ENCODE peak calls at places on chromosome 4, in seven cellular contexts. R, I, Z, G, C, L and N are unnamed samples.

GRCh38 chr4:82618321-82618720 is 56.5 kb upstream of the TMEM150C start:
- DNase-seq in Z (no peak), G (no peak), C (no peak), L (no peak), R (no peak), I (no peak), N (no peak)

GRCh38 chr4:141329174-141329569 is 108.5 kb downstream of the ZNF330 start:
- DNase-seq in R (no peak), L (no peak), C (no peak), I (no peak), Z (no peak), G (no peak), N (no peak)

GRCh38 chr4:151730003-151730559 is 30.7 kb downstream of the GATB start:
- DNase-seq in I (no peak), G (no peak), C (peak; percentile 41), R (no peak), L (no peak), Z (no peak), N (no peak)

GRCh38 chr4:159272341-159273125 is 169.7 kb downstream of the RAPGEF2 start:
- DNase-seq in R (no peak), G (no peak), Z (no peak), I (no peak), C (no peak), L (no peak), N (no peak)

GRCh38 chr4:184165291-184165690 is 52.4 kb downstream of the ENPP6 start:
- DNase-seq in C (no peak), Z (no peak), I (no peak), R (no peak), L (no peak), G (no peak), N (no peak)

GRCh38 chr4:2673157-2673556 is 83.0 kb downstream of the TNIP2 start:
- DNase-seq in R (no peak), C (no peak), L (no peak), I (no peak), Z (peak; percentile 8), G (no peak), N (no peak)

GRCh38 chr4:148648599-148648998 is 206.4 kb upstream of the NR3C2 start:
- DNase-seq in G (no peak), I (no peak), L (no peak), Z (no peak), R (no peak), C (no peak), N (no peak)

GRCh38 chr4:144562019-144562740 is 83.8 kb upstream of the HHIP start:
- DNase-seq in Z (no peak), L (no peak), G (peak; percentile 3), C (no peak), I (no peak), R (no peak), N (peak; percentile 52)

GRCh38 chr4:94621491-94622080 is 136.2 kb upstream of the BMPR1B start:
- DNase-seq in L (no peak), Z (peak; percentile 28), R (no peak), C (no peak), I (no peak), G (no peak), N (no peak)

GRCh38 chr4:6986781-6987565 is 56.2 kb upstream of the TADA2B start:
- DNase-seq in C (peak; percentile 94), R (peak; percentile 96), Z (peak; percentile 81), I (peak; percentile 92), G (peak; percentile 95), L (peak; percentile 95), N (peak; percentile 97)

GRCh38 chr4:73609688-73610087 is 10.5 kb downstream of the RASSF6 start:
- DNase-seq in C (no peak), L (no peak), I (no peak), G (no peak), Z (peak; percentile 65), R (no peak), N (no peak)

GRCh38 chr4:8021796-8022195 is 82.1 kb upstream of the AFAP1 start:
- DNase-seq in G (no peak), R (no peak), C (no peak), I (no peak), Z (no peak), L (no peak), N (no peak)

GRCh38 chr4:7845493-7846124 is 94.1 kb downstream of the AFAP1 start:
- DNase-seq in G (no peak), I (no peak), Z (peak; percentile 19), C (no peak), R (no peak), L (no peak), N (no peak)

GRCh38 chr4:48706741-48707140 is 73.3 kb downstream of the FRYL start:
- DNase-seq in L (no peak), I (no peak), Z (peak; percentile 23), R (peak; percentile 35), G (no peak), C (no peak), N (no peak)

GRCh38 chr4:115110191-115111166 is 2.9 kb downstream of the NDST4 start:
- DNase-seq in L (no peak), G (no peak), I (no peak), Z (no peak), C (no peak), R (no peak), N (no peak)

GRCh38 chr4:78542373-78542772 is 9.2 kb upstream of the ANXA3 start:
- DNase-seq in Z (peak; percentile 30), L (no peak), R (no peak), I (no peak), G (no peak), C (no peak), N (no peak)

GRCh38 chr4:113365377-113365776 is 315.9 kb downstream of the ANK2 start:
- DNase-seq in G (no peak), Z (no peak), C (no peak), L (no peak), R (no peak), I (no peak), N (no peak)

GRCh38 chr4:117777721-117778120 is 256.6 kb upstream of the NDST3 start:
- DNase-seq in L (no peak), I (no peak), C (no peak), G (no peak), Z (no peak), R (no peak), N (no peak)

GRCh38 chr4:924107-925096 is 7.7 kb downstream of the GAK start:
- DNase-seq in R (no peak), Z (no peak), C (no peak), L (peak; percentile 72), I (no peak), G (no peak), N (no peak)

DNA sequence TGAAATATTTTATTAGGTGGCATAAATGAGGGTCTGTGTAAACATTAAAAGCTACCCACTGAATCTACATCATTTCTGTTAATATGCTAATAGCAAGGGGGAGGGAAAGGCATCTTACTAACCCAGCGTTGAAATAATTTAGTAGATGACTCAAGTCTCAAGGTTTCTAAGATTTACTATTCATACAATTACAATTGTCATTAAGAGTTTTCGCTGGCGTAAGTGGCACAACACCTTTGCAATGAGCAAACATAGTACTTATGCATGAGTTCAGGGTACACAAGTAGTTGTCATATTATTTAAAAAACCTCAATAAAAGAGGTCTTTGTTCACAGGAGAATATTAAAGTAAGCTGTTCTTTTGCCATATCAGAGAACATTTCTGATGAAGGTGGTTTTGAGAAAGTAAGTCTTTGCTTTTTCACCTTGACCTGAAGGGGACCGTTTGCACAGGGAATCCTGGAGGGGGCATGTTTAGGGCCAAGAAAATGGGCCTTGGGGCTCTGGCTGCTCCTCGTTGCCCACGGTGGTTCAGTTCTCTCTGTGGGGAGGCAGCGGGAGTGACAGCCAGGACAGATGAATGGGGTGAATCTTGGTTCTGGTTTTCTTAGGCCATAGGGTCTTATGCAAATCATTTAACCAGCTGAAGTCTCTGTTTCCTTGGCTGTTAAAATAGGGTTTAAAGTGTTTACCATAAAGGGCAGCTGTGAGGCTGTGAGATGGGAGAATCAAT is 4.4 kb upstream of the RHOH start:
- DNase-seq in I (no peak), Z (peak; percentile 16), G (no peak), R (no peak), C (no peak), L (peak; percentile 61), N (no peak)
- H3K4me1 ChIP-seq in I (no peaks in the 10 kb centered on the region), Z (peaks cover 70% of the 10 kb centered on the region), G (no peaks in the 10 kb centered on the region), R (peaks cover 55% of the 10 kb centered on the region), C (no peaks in the 10 kb centered on the region), L (no peaks in the 10 kb centered on the region), N (peaks cover 13% of the 10 kb centered on the region)

DNA sequence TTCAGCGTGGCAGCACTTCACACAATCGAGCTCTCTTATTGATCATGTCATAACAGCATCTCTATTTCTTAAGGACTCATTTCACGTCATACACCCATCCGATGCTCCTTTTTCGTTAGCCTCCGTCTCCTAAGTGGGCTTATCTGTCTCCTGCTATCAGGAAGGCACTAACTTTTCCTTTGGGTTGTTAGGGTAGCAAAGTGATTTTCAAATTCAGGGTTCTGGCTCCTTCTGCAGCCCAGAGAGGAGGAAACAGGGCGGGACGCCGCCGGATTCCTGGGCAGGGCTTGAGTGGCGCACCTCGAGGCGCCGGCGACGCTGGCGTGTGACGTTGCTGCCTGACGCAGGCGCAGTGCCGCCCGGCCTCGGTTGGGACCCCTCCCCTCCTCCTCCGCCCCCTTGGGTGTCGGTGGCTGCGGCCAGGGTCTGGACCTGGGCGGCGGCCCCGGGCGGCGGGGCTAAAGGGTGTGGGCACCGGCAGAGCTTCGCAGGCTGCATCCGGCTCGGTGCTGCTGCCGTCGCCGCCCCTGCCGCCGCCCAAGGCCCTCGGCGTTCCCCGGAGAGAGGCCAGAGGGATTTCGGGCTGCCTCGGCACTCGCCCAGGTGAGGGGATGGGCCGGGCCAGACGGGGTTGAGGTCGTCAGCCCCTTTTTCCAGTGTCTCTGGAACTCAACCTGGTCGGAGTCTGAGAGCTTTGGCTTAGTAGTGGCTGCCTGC is at the start of gene BLTP1:
- DNase-seq in C (peak; percentile 82), Z (peak; percentile 75), L (peak; percentile 86), R (peak; percentile 90), G (peak; percentile 92), I (peak; percentile 75), N (peak; percentile 94)
- TF ChIP-seq POLR2A in C (peak; percentile 73), Z (no peak), L (peak; percentile 57), R (no peak), G (peak; percentile 87), I (peak; percentile 79), N (peak; percentile 45)

DNA sequence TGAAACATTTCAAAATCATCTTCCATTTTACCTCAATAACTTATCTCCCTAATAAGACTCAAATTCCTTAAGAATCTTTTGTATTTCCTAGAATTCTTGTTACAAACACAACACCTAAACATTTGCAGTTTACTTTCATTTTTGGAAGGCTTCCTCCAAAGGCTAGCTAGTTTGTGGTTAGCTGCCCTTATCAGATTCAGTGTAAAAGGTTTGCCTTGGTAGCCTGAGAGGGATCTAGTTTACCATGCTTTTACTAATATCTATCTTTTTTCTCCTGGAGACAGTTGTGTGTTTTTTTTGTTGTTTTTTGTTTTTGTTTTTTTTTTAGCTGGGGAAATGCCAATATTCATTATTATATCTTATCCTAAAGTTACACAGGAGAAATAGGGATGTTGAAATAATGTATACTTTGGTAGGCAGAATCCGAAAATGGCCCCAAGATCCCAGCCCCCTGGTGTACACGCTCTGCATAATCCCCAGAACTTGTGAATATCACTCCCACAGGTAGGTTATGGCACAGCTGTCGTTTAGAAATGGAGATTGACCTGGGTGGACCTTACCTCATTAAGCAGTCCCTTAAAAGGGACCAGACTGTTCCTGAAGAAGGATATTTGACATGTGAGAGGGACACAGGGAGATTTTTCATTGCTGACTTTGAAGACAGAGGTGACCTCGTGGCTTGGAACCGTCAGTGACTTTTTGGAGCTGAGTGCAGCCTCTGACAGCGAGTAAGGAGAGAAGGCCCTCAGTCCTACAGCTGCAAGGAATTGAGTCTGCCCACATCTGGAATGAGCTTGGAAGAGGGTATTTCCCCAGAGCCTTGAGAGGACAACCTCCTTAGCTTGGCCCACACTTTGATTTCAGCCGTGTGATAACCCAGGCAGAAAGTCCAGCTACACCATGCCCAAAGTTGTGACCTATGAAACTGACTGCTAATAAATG is 33.4 kb downstream of the SEPTIN11 start:
- DNase-seq in G (no peak), R (no peak), L (no peak), C (no peak), Z (peak; percentile 8), I (no peak), N (no peak)
- H3K4me1 ChIP-seq in G (peaks cover 43% of the 10 kb centered on the region), R (peaks cover 82% of the 10 kb centered on the region), L (no peaks in the 10 kb centered on the region), C (no peaks in the 10 kb centered on the region), Z (peaks cover 19% of the 10 kb centered on the region), I (peaks cover 28% of the 10 kb centered on the region), N (no peaks in the 10 kb centered on the region)

GRCh38 chr4:10096201-10096975 is 20.2 kb downstream of the WDR1 start:
- DNase-seq in I (peak; percentile 40), G (no peak), Z (no peak), L (peak; percentile 64), R (peak; percentile 63), C (peak; percentile 72), N (peak; percentile 73)
- TF ChIP-seq POLR2A in I (no peak), G (no peak), Z (no peak), L (no peak), R (no peak), C (no peak), N (no peak)